ENCODE peak calls at places on chromosome 5, in five cellular contexts. S, D, X, F and W are unnamed samples.

GRCh38 chr5:57157191-57157590 is 16.7 kb upstream of the GPBP1 start:
- DNase-seq in D (no peak), F (no peak), S (no peak), X (no peak), W (no peak)

GRCh38 chr5:133247881-133248642 is 196.2 kb downstream of the HSPA4 start:
- DNase-seq in F (peak; percentile 60), S (no peak), D (peak; percentile 49), X (peak; percentile 90), W (no peak)

GRCh38 chr5:166093312-166093711 is 2198.1 kb upstream of the WWC1 start:
- DNase-seq in S (no peak), D (no peak), F (no peak), X (no peak), W (no peak)

GRCh38 chr5:116789522-116789921 is 214.9 kb upstream of the SEMA6A start:
- DNase-seq in X (no peak), F (no peak), S (no peak), D (no peak), W (no peak)

GRCh38 chr5:140151068-140151718 is 23.8 kb upstream of the CYSTM1 start:
- DNase-seq in X (no peak), S (no peak), D (no peak), F (no peak), W (no peak)

GRCh38 chr5:8386889-8387288 is 517.9 kb downstream of the MTRR start:
- DNase-seq in X (no peak), S (no peak), F (no peak), D (no peak), W (no peak)

GRCh38 chr5:83430130-83431010 is 41.2 kb upstream of the VCAN start:
- DNase-seq in D (peak; percentile 69), X (peak; percentile 64), F (peak; percentile 75), S (peak; percentile 47), W (no peak)

GRCh38 chr5:36099748-36100147 is 33.1 kb upstream of the UGT3A2 start:
- DNase-seq in S (no peak), F (no peak), X (no peak), D (no peak), W (no peak)

GRCh38 chr5:59489551-59489950 is 404.0 kb downstream of the PDE4D start:
- DNase-seq in X (no peak), S (no peak), D (no peak), F (no peak), W (no peak)

GRCh38 chr5:73701566-73701965 is 75.6 kb downstream of the ARHGEF28 start:
- DNase-seq in D (no peak), X (no peak), S (no peak), F (no peak), W (no peak)

GRCh38 chr5:79513519-79514390 is at the start of gene HOMER1:
- DNase-seq in X (peak; percentile 78), D (peak; percentile 73), S (peak; percentile 87), F (peak; percentile 41), W (peak; percentile 79)

GRCh38 chr5:53469946-53470687 is 10.3 kb upstream of the FST start:
- DNase-seq in F (no peak), X (no peak), S (no peak), D (peak; percentile 79), W (no peak)

GRCh38 chr5:173823274-173823644 is 64.9 kb upstream of the CPEB4 start:
- DNase-seq in F (no peak), D (no peak), S (no peak), X (no peak), W (no peak)

GRCh38 chr5:146565764-146566163 is 49.8 kb upstream of the GPR151 start:
- DNase-seq in S (no peak), X (peak; percentile 67), D (peak; percentile 52), F (peak; percentile 63), W (peak; percentile 47)

GRCh38 chr5:82467006-82467561 is 188.9 kb upstream of the RPS23 start:
- DNase-seq in F (no peak), S (no peak), D (no peak), X (no peak), W (no peak)

GRCh38 chr5:149240354-149240998 is 31.2 kb upstream of the AFAP1L1 start:
- DNase-seq in D (no peak), S (no peak), X (no peak), F (no peak), W (no peak)

GRCh38 chr5:109826426-109826825 is 136.7 kb downstream of the MAN2A1 start:
- DNase-seq in X (no peak), F (no peak), D (peak; percentile 55), S (no peak), W (no peak)

GRCh38 chr5:162068412-162068811 is 839 bp downstream of the GABRG2 start:
- DNase-seq in D (no peak), X (peak; percentile 14), F (no peak), S (no peak), W (no peak)

GRCh38 chr5:157219491-157220271 is 39.0 kb downstream of the ITK start:
- DNase-seq in D (no peak), S (no peak), F (no peak), X (no peak), W (no peak)

GRCh38 chr5:124343021-124343420 is 403.4 kb downstream of the ZNF608 start:
- DNase-seq in D (peak; percentile 34), X (no peak), F (no peak), S (no peak), W (no peak)

GRCh38 chr5:160357861-160358411 is 12.5 kb downstream of the C1QTNF2 start:
- DNase-seq in D (no peak), X (no peak), S (peak; percentile 70), F (no peak), W (no peak)

GRCh38 chr5:54415896-54416640 is 39.4 kb upstream of the HSPB3 start:
- DNase-seq in F (no peak), S (no peak), X (peak; percentile 56), D (peak; percentile 42), W (no peak)

GRCh38 chr5:103475629-103476240 is 86.9 kb downstream of the NUDT12 start:
- DNase-seq in S (no peak), X (peak; percentile 50), D (peak; percentile 60), F (peak; percentile 33), W (no peak)

GRCh38 chr5:24712047-24712446 is 67.3 kb upstream of the CDH10 start:
- DNase-seq in D (no peak), F (no peak), X (no peak), S (no peak), W (no peak)

GRCh38 chr5:171168177-171168576 is 140.9 kb upstream of the TLX3 start:
- DNase-seq in D (no peak), F (no peak), S (no peak), X (no peak), W (no peak)

GRCh38 chr5:74576941-74577456 is 63.5 kb downstream of the ENC1 start:
- DNase-seq in D (peak; percentile 58), F (no peak), S (peak; percentile 17), X (no peak), W (peak; percentile 56)

GRCh38 chr5:10556893-10557746 is 6.8 kb upstream of the ANKRD33B start:
- DNase-seq in F (no peak), S (no peak), D (no peak), X (peak; percentile 69), W (no peak)

GRCh38 chr5:156475831-156476551 is 149.0 kb downstream of the SGCD start:
- DNase-seq in D (peak; percentile 98), F (no peak), X (peak; percentile 70), S (peak; percentile 47), W (no peak)

GRCh38 chr5:61575103-61575502 is 243.0 kb downstream of the ZSWIM6 start:
- DNase-seq in D (peak; percentile 77), F (no peak), X (peak; percentile 26), S (no peak), W (no peak)

GRCh38 chr5:36058776-36059175 is 7.9 kb downstream of the UGT3A2 start:
- DNase-seq in S (no peak), F (no peak), X (no peak), D (no peak), W (no peak)

GRCh38 chr5:61362796-61363364 is 30.8 kb downstream of the ZSWIM6 start:
- DNase-seq in S (no peak), D (peak; percentile 40), F (no peak), X (peak; percentile 38), W (no peak)

GRCh38 chr5:57448751-57449150 is 33.9 kb downstream of the ACTBL2 start:
- DNase-seq in D (no peak), X (no peak), S (no peak), F (no peak), W (no peak)

GRCh38 chr5:68086857-68087256 is 128.7 kb upstream of the PIK3R1 start:
- DNase-seq in X (no peak), F (no peak), S (peak; percentile 31), D (peak; percentile 81), W (peak; percentile 53)

GRCh38 chr5:58582004-58582403 is 871 bp upstream of the RAB3C start:
- DNase-seq in S (no peak), X (no peak), F (no peak), D (no peak), W (no peak)

GRCh38 chr5:1765141-1765879 is 34.3 kb downstream of the MRPL36 start:
- DNase-seq in D (peak; percentile 13), S (no peak), F (no peak), X (no peak), W (no peak)

GRCh38 chr5:6111131-6111530 is 267.2 kb downstream of the MED10 start:
- DNase-seq in X (no peak), F (no peak), D (no peak), S (no peak), W (no peak)

GRCh38 chr5:159099049-159099760 is 511 bp downstream of the EBF1 start:
- DNase-seq in F (no peak), X (peak; percentile 58), S (no peak), D (peak; percentile 63), W (peak; percentile 41)
- TF ChIP-seq POLR2A in F (no peak), X (peak; percentile 14), S (no peak), D (no peak), W (no peak)

GRCh38 chr5:153953411-153953810 is 85.3 kb downstream of the FAM114A2 start:
- DNase-seq in S (no peak), X (no peak), D (no peak), F (no peak), W (no peak)
- H3K27ac ChIP-seq in S (no peak overlapping the region), X (no peak overlapping the region), D (no peak overlapping the region), F (no peak overlapping the region), W (no peak overlapping the region)

GRCh38 chr5:38344891-38345290 is 86.5 kb downstream of the EGFLAM start:
- DNase-seq in S (no peak), D (no peak), F (no peak), X (no peak), W (no peak)
- TF ChIP-seq POLR2A in S (no peak), D (no peak), F (no peak), X (no peak), W (no peak)

GRCh38 chr5:96338089-96338488 is 95.0 kb downstream of the PCSK1 start:
- DNase-seq in S (no peak), X (no peak), F (no peak), D (no peak), W (no peak)
- H3K27ac ChIP-seq in S (peak overlapping the region; percentile 77), X (peak overlapping the region; percentile 58), F (no peak overlapping the region), D (no peak overlapping the region), W (no peak overlapping the region)

GRCh38 chr5:91006708-91007107 is 376.4 kb downstream of the ARRDC3 start:
- DNase-seq in S (no peak), X (no peak), D (no peak), F (no peak), W (no peak)
- TF ChIP-seq POLR2A in S (no peak), X (no peak), D (no peak), F (no peak), W (no peak)

GRCh38 chr5:538271-538771 is 14.1 kb upstream of the SLC9A3 start:
- DNase-seq in D (no peak), X (no peak), F (no peak), S (no peak), W (no peak)
- H3K27ac ChIP-seq in D (no peak overlapping the region), X (no peak overlapping the region), F (no peak overlapping the region), S (no peak overlapping the region), W (no peak overlapping the region)